ENCODE peak calls at places on chromosomes 3 and 15, in four cellular contexts. One of them, this sample, is unnamed.

GRCh38 chr3:150410311-150411105 is 2.4 kb downstream of the TSC22D2 start:
- DNase-seq in K562: peak
- DNase-seq in HL-60: no peak
- DNase-seq in GM12878: no peak
- DNase-seq in this sample: peak

GRCh38 chr15:62899090-62899493 is 143.5 kb upstream of the TPM1 start:
- DNase-seq in GM12878: no peak
- DNase-seq in K562: no peak
- DNase-seq in HL-60: no peak
- DNase-seq in this sample: no peak

GRCh38 chr3:27729748-27730611 is 7.9 kb upstream of the EOMES start:
- DNase-seq in HL-60: no peak
- DNase-seq in GM12878: no peak
- DNase-seq in K562: no peak
- DNase-seq in this sample: no peak

GRCh38 chr3:129121016-129121791 is 400 bp downstream of the RAB43 start:
- DNase-seq in HL-60: no peak
- DNase-seq in GM12878: no peak
- DNase-seq in K562: no peak
- DNase-seq in this sample: no peak

GRCh38 chr3:59185586-59186381 is 136.0 kb upstream of the CFAP20DC start:
- DNase-seq in HL-60: no peak
- DNase-seq in GM12878: no peak
- DNase-seq in K562: no peak
- DNase-seq in this sample: no peak

GRCh38 chr15:84594617-84595290 is 6.1 kb upstream of the ZSCAN2 start:
- DNase-seq in K562: no peak
- DNase-seq in HL-60: peak
- DNase-seq in GM12878: no peak
- DNase-seq in this sample: no peak

GRCh38 chr15:70421197-70421482 is 323.4 kb upstream of the TLE3 start:
- DNase-seq in GM12878: no peak
- DNase-seq in K562: no peak
- DNase-seq in HL-60: no peak
- DNase-seq in this sample: no peak

GRCh38 chr3:126209741-126210140 is 29.4 kb upstream of the ALDH1L1 start:
- DNase-seq in K562: no peak
- DNase-seq in HL-60: no peak
- DNase-seq in GM12878: no peak
- DNase-seq in this sample: no peak

GRCh38 chr15:69723404-69724097 is 270.9 kb downstream of the RPLP1 start:
- DNase-seq in K562: no peak
- DNase-seq in GM12878: no peak
- DNase-seq in HL-60: no peak
- DNase-seq in this sample: no peak

GRCh38 chr3:173402656-173403055 is 5.1 kb downstream of the NLGN1 start:
- DNase-seq in K562: no peak
- DNase-seq in GM12878: no peak
- DNase-seq in HL-60: no peak
- DNase-seq in this sample: no peak

GRCh38 chr15:56715220-56715619 is 18.1 kb downstream of the ZNF280D start:
- DNase-seq in GM12878: no peak
- DNase-seq in HL-60: no peak
- DNase-seq in K562: no peak
- DNase-seq in this sample: no peak

GRCh38 chr3:127034195-127034989 is 51.5 kb downstream of the PLXNA1 start:
- DNase-seq in HL-60: no peak
- DNase-seq in K562: no peak
- DNase-seq in GM12878: no peak
- DNase-seq in this sample: no peak

GRCh38 chr3:185059766-185060165 is 93.1 kb downstream of the C3orf70 start:
- DNase-seq in GM12878: no peak
- DNase-seq in K562: no peak
- DNase-seq in HL-60: peak
- DNase-seq in this sample: no peak

GRCh38 chr3:110101361-110101760 is 764.0 kb upstream of the DPPA4 start:
- DNase-seq in HL-60: no peak
- DNase-seq in GM12878: no peak
- DNase-seq in K562: no peak
- DNase-seq in this sample: no peak

GRCh38 chr15:62107561-62108110 is 40.9 kb downstream of the C2CD4A start:
- DNase-seq in K562: no peak
- DNase-seq in GM12878: no peak
- DNase-seq in HL-60: no peak
- DNase-seq in this sample: no peak

GRCh38 chr3:133930341-133930933 is 34.8 kb upstream of the RAB6B start:
- DNase-seq in HL-60: peak
- DNase-seq in K562: peak
- DNase-seq in GM12878: no peak
- DNase-seq in this sample: no peak

GRCh38 chr3:17006143-17006839 is 121.5 kb downstream of the PLCL2 start:
- DNase-seq in GM12878: no peak
- DNase-seq in HL-60: peak
- DNase-seq in K562: no peak
- DNase-seq in this sample: no peak

GRCh38 chr3:17194116-17194515 is 309.4 kb downstream of the PLCL2 start:
- DNase-seq in K562: no peak
- DNase-seq in GM12878: no peak
- DNase-seq in HL-60: no peak
- DNase-seq in this sample: no peak

GRCh38 chr3:108589998-108590323 is 439 bp downstream of the DZIP3 start:
- DNase-seq in K562: no peak
- DNase-seq in HL-60: no peak
- DNase-seq in GM12878: no peak
- DNase-seq in this sample: no peak

DNA sequence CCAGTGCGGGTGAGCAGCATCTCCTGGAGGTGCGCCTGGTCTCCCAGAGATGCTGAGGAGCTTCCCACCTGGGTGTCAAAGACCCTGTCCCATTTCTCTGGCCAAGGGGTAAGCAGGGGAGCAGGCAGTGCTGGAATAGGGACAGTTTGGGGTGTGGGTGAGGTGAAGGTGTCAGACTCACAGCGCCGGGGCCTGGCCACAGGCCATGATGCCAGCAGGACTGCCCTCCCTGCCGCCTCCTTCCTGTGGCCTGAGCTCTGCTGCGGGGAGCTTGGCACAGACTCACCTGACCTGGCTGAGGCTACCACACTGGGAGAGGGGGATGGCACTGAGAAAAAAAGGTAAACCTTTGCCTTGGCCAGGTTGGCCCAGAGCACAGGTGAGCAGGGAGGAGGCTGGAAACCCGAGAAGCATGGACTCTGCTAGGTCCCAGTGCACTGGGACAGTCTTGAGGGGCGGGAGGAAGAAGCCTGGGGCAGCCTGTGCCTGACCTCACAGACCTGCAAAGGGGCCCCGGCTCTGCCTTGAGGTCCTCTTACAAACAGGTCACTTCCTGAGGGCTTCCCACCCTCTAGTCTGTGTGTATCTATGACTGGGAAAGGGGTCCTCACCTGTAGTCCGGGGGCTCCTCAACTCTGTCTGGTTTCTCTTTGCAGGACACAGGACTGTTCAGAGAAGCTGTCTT is 28.2 kb downstream of the GRAMD2A start:
- DNase-seq in HL-60: no peak
- DNase-seq in K562: peak
- DNase-seq in GM12878: no peak
- DNase-seq in this sample: no peak
- TF ChIP-seq SPI1 in HL-60: no peak
- TF ChIP-seq SPI1 in K562: no peak
- TF ChIP-seq SPI1 in GM12878: no peak
- TF ChIP-seq SPI1 in this sample: no peak

GRCh38 chr3:115788921-115789470 is 165.7 kb downstream of the GAP43 start:
- DNase-seq in HL-60: no peak
- DNase-seq in K562: no peak
- DNase-seq in GM12878: no peak
- DNase-seq in this sample: no peak

GRCh38 chr3:115792206-115792955 is 169.1 kb downstream of the GAP43 start:
- DNase-seq in HL-60: no peak
- DNase-seq in GM12878: no peak
- DNase-seq in K562: no peak
- DNase-seq in this sample: no peak

GRCh38 chr3:115789480-115789879 is 166.2 kb downstream of the GAP43 start:
- DNase-seq in GM12878: no peak
- DNase-seq in K562: no peak
- DNase-seq in HL-60: no peak
- DNase-seq in this sample: no peak

GRCh38 chr3:115787818-115788217 is 164.5 kb downstream of the GAP43 start:
- DNase-seq in HL-60: no peak
- DNase-seq in GM12878: no peak
- DNase-seq in K562: no peak
- DNase-seq in this sample: no peak

DNA sequence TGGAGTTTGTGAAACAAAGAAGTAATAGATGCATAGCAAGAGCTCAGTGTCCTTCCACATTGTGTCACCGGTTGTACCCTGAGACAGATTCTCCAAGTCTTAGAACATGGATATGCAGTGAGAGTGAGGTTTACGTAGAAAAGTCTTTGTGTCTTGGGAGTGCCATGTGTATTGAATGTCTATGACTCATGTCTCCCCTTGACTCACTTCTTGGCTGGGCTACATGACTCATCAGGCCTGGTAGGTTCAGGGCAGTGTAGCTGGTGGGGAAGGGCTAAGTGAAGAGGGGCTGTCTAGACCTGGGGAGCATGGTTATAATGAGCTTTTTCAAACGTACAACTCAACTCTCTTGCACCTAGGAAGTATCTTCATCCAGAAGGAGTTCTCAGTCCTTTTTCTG is 167.4 kb downstream of the GAP43 start:
- DNase-seq in HL-60: no peak
- DNase-seq in GM12878: no peak
- DNase-seq in K562: peak
- DNase-seq in this sample: no peak
- TF ChIP-seq POLR2AphosphoS5 in HL-60: no peak
- TF ChIP-seq POLR2AphosphoS5 in GM12878: no peak
- TF ChIP-seq POLR2AphosphoS5 in K562: no peak
- TF ChIP-seq POLR2AphosphoS5 in this sample: no peak

GRCh38 chr3:175258763-175259162 is 399.6 kb downstream of the NAALADL2 start:
- DNase-seq in GM12878: no peak
- DNase-seq in HL-60: no peak
- DNase-seq in K562: no peak
- DNase-seq in this sample: no peak

GRCh38 chr3:175255698-175256097 is 396.6 kb downstream of the NAALADL2 start:
- DNase-seq in HL-60: no peak
- DNase-seq in K562: no peak
- DNase-seq in GM12878: no peak
- DNase-seq in this sample: no peak

GRCh38 chr3:175260145-175260794 is 401.1 kb downstream of the NAALADL2 start:
- DNase-seq in GM12878: no peak
- DNase-seq in HL-60: no peak
- DNase-seq in K562: no peak
- DNase-seq in this sample: no peak
- TF ChIP-seq SPI1 in GM12878: no peak
- TF ChIP-seq SPI1 in HL-60: no peak
- TF ChIP-seq SPI1 in K562: no peak
- TF ChIP-seq SPI1 in this sample: no peak

DNA sequence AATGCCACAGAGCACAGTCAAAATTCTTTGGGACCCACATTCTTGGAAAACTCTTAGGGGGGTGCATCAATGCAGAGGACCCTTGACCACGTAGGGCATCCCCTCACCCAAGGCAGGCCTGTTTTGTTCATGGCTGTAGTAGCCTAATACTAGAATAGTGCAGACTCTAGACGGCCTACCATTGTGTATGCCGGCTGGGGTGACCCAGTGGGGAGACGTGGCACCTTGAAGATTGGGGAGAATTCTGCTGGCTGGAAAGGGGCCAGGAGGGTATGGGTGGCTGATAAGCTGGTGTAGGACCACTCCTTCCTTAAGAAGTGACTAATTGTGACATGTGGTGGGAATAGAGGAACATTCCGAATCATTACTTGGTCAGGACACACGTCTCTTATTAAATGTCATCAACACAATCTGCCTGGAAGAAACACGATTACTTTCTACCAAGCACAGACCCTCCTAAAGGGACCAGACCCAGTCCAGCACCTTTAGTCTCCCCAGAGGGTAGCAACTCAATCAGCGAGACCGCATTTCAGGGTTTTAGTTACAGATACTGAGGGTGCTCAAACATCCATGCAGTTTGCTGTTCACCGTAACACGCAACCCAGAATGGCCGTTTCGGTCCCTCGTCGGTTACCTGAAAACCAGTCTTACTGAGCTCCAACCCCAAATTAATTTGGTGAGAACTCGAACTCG is 1.8 kb upstream of the KLF13 start:
- DNase-seq in K562: no peak
- DNase-seq in GM12878: no peak
- DNase-seq in HL-60: no peak
- DNase-seq in this sample: no peak
- TF ChIP-seq POLR2AphosphoS5 in K562: no peak
- TF ChIP-seq POLR2AphosphoS5 in GM12878: peak
- TF ChIP-seq POLR2AphosphoS5 in HL-60: no peak
- TF ChIP-seq POLR2AphosphoS5 in this sample: no peak

DNA sequence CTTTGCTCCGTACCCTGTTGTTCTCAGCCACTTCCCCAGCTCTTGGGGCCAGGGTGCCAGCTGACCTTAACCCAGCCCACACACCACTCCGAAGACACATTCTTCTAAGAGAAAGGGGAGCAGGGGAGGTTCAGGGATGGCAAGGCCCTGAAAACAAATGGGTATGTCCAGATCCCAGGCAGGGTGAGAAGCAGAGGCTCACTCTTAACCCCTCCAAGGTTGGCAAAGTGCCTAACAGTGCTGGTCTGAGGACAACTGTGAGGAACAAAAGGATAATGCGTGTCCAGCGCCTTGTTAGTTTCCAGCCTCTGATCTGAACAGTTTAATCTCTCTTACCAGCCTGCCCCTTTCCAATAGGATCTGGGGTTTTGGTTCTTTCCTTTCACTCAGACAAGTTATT is 1.5 kb downstream of the TMEM44 start:
- DNase-seq in HL-60: no peak
- DNase-seq in GM12878: no peak
- DNase-seq in K562: no peak
- DNase-seq in this sample: no peak
- TF ChIP-seq SPI1 in HL-60: no peak
- TF ChIP-seq SPI1 in GM12878: no peak
- TF ChIP-seq SPI1 in K562: no peak
- TF ChIP-seq SPI1 in this sample: no peak

GRCh38 chr3:177618873-177619771 is 421.8 kb upstream of the TBL1XR1 start:
- DNase-seq in K562: no peak
- DNase-seq in HL-60: no peak
- DNase-seq in GM12878: no peak
- DNase-seq in this sample: no peak

GRCh38 chr3:177611781-177612389 is 414.6 kb upstream of the TBL1XR1 start:
- DNase-seq in K562: no peak
- DNase-seq in GM12878: no peak
- DNase-seq in HL-60: no peak
- DNase-seq in this sample: no peak

GRCh38 chr3:177610677-177611654 is 413.7 kb upstream of the TBL1XR1 start:
- DNase-seq in HL-60: no peak
- DNase-seq in K562: no peak
- DNase-seq in GM12878: no peak
- DNase-seq in this sample: no peak

GRCh38 chr3:177613901-177614300 is 416.6 kb upstream of the TBL1XR1 start:
- DNase-seq in HL-60: no peak
- DNase-seq in K562: no peak
- DNase-seq in GM12878: no peak
- DNase-seq in this sample: no peak

GRCh38 chr3:177615015-177615414 is 417.7 kb upstream of the TBL1XR1 start:
- DNase-seq in GM12878: no peak
- DNase-seq in HL-60: peak
- DNase-seq in K562: peak
- DNase-seq in this sample: no peak
- TF ChIP-seq POLR2AphosphoS5 in GM12878: no peak
- TF ChIP-seq POLR2AphosphoS5 in HL-60: peak
- TF ChIP-seq POLR2AphosphoS5 in K562: peak
- TF ChIP-seq POLR2AphosphoS5 in this sample: no peak